ENCODE peak calls at places on chromosomes 12 and 14, in eight cellular contexts. One of them, this sample, is unnamed.

GRCh38 chr12:42426733-42427132 is 100.8 kb downstream of the PPHLN1 start:
- DNase-seq in osteoblast: peak; percentile 48
- DNase-seq in gastrocnemius medialis: no peak
- DNase-seq in foreskin keratinocyte: peak; percentile 77
- DNase-seq in CD4-positive, alpha-beta T cell: no peak
- DNase-seq in colonic mucosa: no peak
- DNase-seq in tibial artery: no peak
- DNase-seq in lung: no peak
- DNase-seq in this sample: peak; percentile 78

GRCh38 chr12:4720637-4720995 is 416 bp downstream of the GALNT8 start:
- DNase-seq in foreskin keratinocyte: no peak
- DNase-seq in gastrocnemius medialis: no peak
- DNase-seq in lung: no peak
- DNase-seq in CD4-positive, alpha-beta T cell: no peak
- DNase-seq in colonic mucosa: peak; percentile 59
- DNase-seq in tibial artery: no peak
- DNase-seq in osteoblast: no peak
- DNase-seq in this sample: no peak

GRCh38 chr12:21941522-21942376 is 523 bp upstream of the ABCC9 start:
- DNase-seq in lung: peak; percentile 51
- DNase-seq in foreskin keratinocyte: no peak
- DNase-seq in tibial artery: peak; percentile 58
- DNase-seq in osteoblast: peak; percentile 84
- DNase-seq in colonic mucosa: peak; percentile 41
- DNase-seq in CD4-positive, alpha-beta T cell: no peak
- DNase-seq in gastrocnemius medialis: peak; percentile 68
- DNase-seq in this sample: no peak

GRCh38 chr14:68952544-68953535 is 26.3 kb downstream of the ACTN1 start:
- DNase-seq in foreskin keratinocyte: peak; percentile 54
- DNase-seq in tibial artery: no peak
- DNase-seq in gastrocnemius medialis: no peak
- DNase-seq in CD4-positive, alpha-beta T cell: no peak
- DNase-seq in colonic mucosa: no peak
- DNase-seq in lung: no peak
- DNase-seq in osteoblast: no peak
- DNase-seq in this sample: no peak

GRCh38 chr14:67532606-67532997 is 488 bp upstream of the PLEKHH1 start:
- DNase-seq in tibial artery: no peak
- DNase-seq in osteoblast: no peak
- DNase-seq in foreskin keratinocyte: no peak
- DNase-seq in CD4-positive, alpha-beta T cell: no peak
- DNase-seq in lung: no peak
- DNase-seq in colonic mucosa: no peak
- DNase-seq in gastrocnemius medialis: no peak
- DNase-seq in this sample: no peak

GRCh38 chr12:45730842-45731336 is 1.4 kb downstream of the ARID2 start:
- DNase-seq in colonic mucosa: peak; percentile 37
- DNase-seq in CD4-positive, alpha-beta T cell: peak; percentile 7
- DNase-seq in lung: no peak
- DNase-seq in gastrocnemius medialis: no peak
- DNase-seq in osteoblast: peak; percentile 15
- DNase-seq in foreskin keratinocyte: no peak
- DNase-seq in tibial artery: no peak
- DNase-seq in this sample: peak; percentile 3

GRCh38 chr12:5220835-5221234 is 177.2 kb downstream of the KCNA5 start:
- DNase-seq in osteoblast: no peak
- DNase-seq in lung: no peak
- DNase-seq in CD4-positive, alpha-beta T cell: no peak
- DNase-seq in colonic mucosa: no peak
- DNase-seq in gastrocnemius medialis: no peak
- DNase-seq in foreskin keratinocyte: peak; percentile 26
- DNase-seq in tibial artery: no peak
- DNase-seq in this sample: no peak

GRCh38 chr12:41368006-41368405 is 179.9 kb downstream of the PDZRN4 start:
- DNase-seq in lung: no peak
- DNase-seq in colonic mucosa: no peak
- DNase-seq in tibial artery: no peak
- DNase-seq in CD4-positive, alpha-beta T cell: no peak
- DNase-seq in osteoblast: no peak
- DNase-seq in foreskin keratinocyte: peak; percentile 0
- DNase-seq in gastrocnemius medialis: no peak
- DNase-seq in this sample: no peak

GRCh38 chr14:67133595-67134441 is 55.4 kb upstream of the GARIN2 start:
- DNase-seq in foreskin keratinocyte: no peak
- DNase-seq in lung: no peak
- DNase-seq in osteoblast: no peak
- DNase-seq in gastrocnemius medialis: no peak
- DNase-seq in CD4-positive, alpha-beta T cell: no peak
- DNase-seq in colonic mucosa: no peak
- DNase-seq in tibial artery: no peak
- DNase-seq in this sample: no peak

GRCh38 chr12:67515679-67516363 is 132.7 kb upstream of the DYRK2 start:
- DNase-seq in colonic mucosa: peak; percentile 55
- DNase-seq in osteoblast: no peak
- DNase-seq in tibial artery: no peak
- DNase-seq in gastrocnemius medialis: peak; percentile 22
- DNase-seq in foreskin keratinocyte: no peak
- DNase-seq in CD4-positive, alpha-beta T cell: peak; percentile 6
- DNase-seq in lung: no peak
- DNase-seq in this sample: no peak

GRCh38 chr12:113587720-113588119 is 116.0 kb upstream of the LHX5 start:
- DNase-seq in colonic mucosa: no peak
- DNase-seq in tibial artery: no peak
- DNase-seq in gastrocnemius medialis: no peak
- DNase-seq in lung: no peak
- DNase-seq in foreskin keratinocyte: no peak
- DNase-seq in osteoblast: no peak
- DNase-seq in CD4-positive, alpha-beta T cell: no peak
- DNase-seq in this sample: no peak

GRCh38 chr14:91270188-91270587 is 25.7 kb upstream of the GPR68 start:
- DNase-seq in lung: no peak
- DNase-seq in CD4-positive, alpha-beta T cell: no peak
- DNase-seq in colonic mucosa: no peak
- DNase-seq in tibial artery: no peak
- DNase-seq in gastrocnemius medialis: no peak
- DNase-seq in osteoblast: no peak
- DNase-seq in foreskin keratinocyte: no peak
- DNase-seq in this sample: no peak

GRCh38 chr12:64674367-64674922 is 64.2 kb downstream of the RASSF3 start:
- DNase-seq in colonic mucosa: no peak
- DNase-seq in CD4-positive, alpha-beta T cell: peak; percentile 67
- DNase-seq in osteoblast: no peak
- DNase-seq in lung: no peak
- DNase-seq in foreskin keratinocyte: no peak
- DNase-seq in tibial artery: no peak
- DNase-seq in gastrocnemius medialis: no peak
- DNase-seq in this sample: no peak

GRCh38 chr14:63677891-63678379 is 36.3 kb upstream of the WDR89 start:
- DNase-seq in foreskin keratinocyte: peak; percentile 96
- DNase-seq in CD4-positive, alpha-beta T cell: no peak
- DNase-seq in osteoblast: peak; percentile 53
- DNase-seq in tibial artery: no peak
- DNase-seq in colonic mucosa: no peak
- DNase-seq in lung: no peak
- DNase-seq in gastrocnemius medialis: no peak
- DNase-seq in this sample: peak; percentile 24

GRCh38 chr14:59484611-59485174 is 376 bp downstream of the JKAMP start:
- DNase-seq in gastrocnemius medialis: no peak
- DNase-seq in foreskin keratinocyte: no peak
- DNase-seq in CD4-positive, alpha-beta T cell: no peak
- DNase-seq in colonic mucosa: no peak
- DNase-seq in lung: no peak
- DNase-seq in tibial artery: no peak
- DNase-seq in osteoblast: no peak
- DNase-seq in this sample: no peak

GRCh38 chr12:47441490-47441889 is 264.3 kb downstream of the RPAP3 start:
- DNase-seq in colonic mucosa: no peak
- DNase-seq in osteoblast: no peak
- DNase-seq in lung: no peak
- DNase-seq in tibial artery: no peak
- DNase-seq in CD4-positive, alpha-beta T cell: no peak
- DNase-seq in foreskin keratinocyte: no peak
- DNase-seq in gastrocnemius medialis: no peak
- DNase-seq in this sample: no peak

GRCh38 chr12:116294464-116295002 is 17.0 kb upstream of the MED13L start:
- DNase-seq in gastrocnemius medialis: no peak
- DNase-seq in osteoblast: no peak
- DNase-seq in colonic mucosa: no peak
- DNase-seq in tibial artery: no peak
- DNase-seq in lung: no peak
- DNase-seq in CD4-positive, alpha-beta T cell: no peak
- DNase-seq in foreskin keratinocyte: no peak
- DNase-seq in this sample: no peak

GRCh38 chr12:104976703-104977102 is 9.4 kb upstream of the NOPCHAP1 start:
- DNase-seq in gastrocnemius medialis: no peak
- DNase-seq in colonic mucosa: no peak
- DNase-seq in tibial artery: no peak
- DNase-seq in osteoblast: no peak
- DNase-seq in foreskin keratinocyte: no peak
- DNase-seq in lung: no peak
- DNase-seq in CD4-positive, alpha-beta T cell: no peak
- DNase-seq in this sample: no peak
- TF ChIP-seq CTCF in gastrocnemius medialis: no peak
- TF ChIP-seq CTCF in colonic mucosa: no peak
- TF ChIP-seq CTCF in tibial artery: no peak
- TF ChIP-seq CTCF in osteoblast: no peak
- TF ChIP-seq CTCF in foreskin keratinocyte: peak; percentile 20
- TF ChIP-seq CTCF in lung: no peak
- TF ChIP-seq CTCF in CD4-positive, alpha-beta T cell: no peak
- TF ChIP-seq CTCF in this sample: no peak

GRCh38 chr14:93049867-93050331 is 65.8 kb downstream of the ITPK1 start:
- DNase-seq in osteoblast: peak; percentile 68
- DNase-seq in tibial artery: no peak
- DNase-seq in foreskin keratinocyte: no peak
- DNase-seq in CD4-positive, alpha-beta T cell: no peak
- DNase-seq in lung: no peak
- DNase-seq in gastrocnemius medialis: peak; percentile 64
- DNase-seq in colonic mucosa: no peak
- DNase-seq in this sample: no peak

GRCh38 chr14:93049295-93049694 is 66.4 kb downstream of the ITPK1 start:
- DNase-seq in lung: no peak
- DNase-seq in osteoblast: no peak
- DNase-seq in CD4-positive, alpha-beta T cell: no peak
- DNase-seq in foreskin keratinocyte: no peak
- DNase-seq in colonic mucosa: peak; percentile 87
- DNase-seq in gastrocnemius medialis: no peak
- DNase-seq in tibial artery: no peak
- DNase-seq in this sample: no peak

GRCh38 chr14:93047187-93047586 is 68.5 kb downstream of the ITPK1 start:
- DNase-seq in gastrocnemius medialis: no peak
- DNase-seq in tibial artery: no peak
- DNase-seq in colonic mucosa: no peak
- DNase-seq in CD4-positive, alpha-beta T cell: no peak
- DNase-seq in foreskin keratinocyte: no peak
- DNase-seq in lung: no peak
- DNase-seq in osteoblast: peak; percentile 3
- DNase-seq in this sample: no peak

GRCh38 chr14:93047661-93048060 is 68.1 kb downstream of the ITPK1 start:
- DNase-seq in foreskin keratinocyte: no peak
- DNase-seq in lung: no peak
- DNase-seq in osteoblast: peak; percentile 66
- DNase-seq in colonic mucosa: no peak
- DNase-seq in CD4-positive, alpha-beta T cell: no peak
- DNase-seq in tibial artery: peak; percentile 60
- DNase-seq in gastrocnemius medialis: peak; percentile 63
- DNase-seq in this sample: no peak

GRCh38 chr14:93048843-93049242 is 66.9 kb downstream of the ITPK1 start:
- DNase-seq in tibial artery: no peak
- DNase-seq in gastrocnemius medialis: no peak
- DNase-seq in foreskin keratinocyte: no peak
- DNase-seq in osteoblast: peak; percentile 35
- DNase-seq in CD4-positive, alpha-beta T cell: no peak
- DNase-seq in lung: no peak
- DNase-seq in colonic mucosa: no peak
- DNase-seq in this sample: no peak
- H3K27ac ChIP-seq in tibial artery: peak overlapping the region; percentile 54
- H3K27ac ChIP-seq in gastrocnemius medialis: no peak overlapping the region
- H3K27ac ChIP-seq in foreskin keratinocyte: no peak overlapping the region
- H3K27ac ChIP-seq in osteoblast: no peak overlapping the region
- H3K27ac ChIP-seq in CD4-positive, alpha-beta T cell: no peak overlapping the region
- H3K27ac ChIP-seq in lung: no peak overlapping the region
- H3K27ac ChIP-seq in colonic mucosa: peak overlapping the region; percentile 90
- H3K27ac ChIP-seq in this sample: peak overlapping the region; percentile 68

DNA sequence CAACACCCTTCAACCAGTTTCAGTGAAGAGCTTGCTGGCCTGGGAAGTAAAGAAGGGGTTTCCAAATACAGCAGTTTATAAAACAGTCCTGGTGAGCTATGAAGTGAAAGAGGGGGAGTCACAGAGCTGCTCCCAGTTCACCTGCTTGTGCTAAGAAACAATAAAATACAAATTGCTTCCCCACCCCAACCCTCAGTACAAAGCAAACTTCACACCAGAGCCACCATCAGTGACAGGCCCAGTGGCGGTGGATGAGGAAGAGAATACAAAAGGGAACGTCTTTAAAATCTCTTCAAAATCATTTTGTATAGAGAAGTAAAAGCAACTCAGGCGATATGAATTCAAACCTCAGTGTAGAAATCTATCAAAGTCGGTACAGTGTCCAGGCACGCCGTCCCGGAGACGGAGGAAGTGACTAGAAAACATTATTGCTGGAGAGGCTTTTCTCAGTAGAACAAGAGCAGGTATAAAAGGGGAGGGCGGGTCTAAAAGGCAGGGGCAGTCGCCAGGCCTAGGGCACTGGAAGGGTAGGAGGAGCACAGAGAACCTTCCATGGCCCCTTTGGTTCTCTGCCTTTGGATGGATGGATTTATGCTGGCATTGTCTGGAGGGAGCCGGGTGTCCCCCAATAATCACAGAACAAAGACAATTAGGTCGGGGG is 10.5 kb upstream of the RPLP0 start:
- DNase-seq in tibial artery: no peak
- DNase-seq in colonic mucosa: no peak
- DNase-seq in foreskin keratinocyte: peak; percentile 13
- DNase-seq in gastrocnemius medialis: no peak
- DNase-seq in CD4-positive, alpha-beta T cell: no peak
- DNase-seq in lung: no peak
- DNase-seq in osteoblast: peak; percentile 65
- DNase-seq in this sample: no peak
- TF ChIP-seq CTCF in tibial artery: no peak
- TF ChIP-seq CTCF in colonic mucosa: no peak
- TF ChIP-seq CTCF in foreskin keratinocyte: no peak
- TF ChIP-seq CTCF in gastrocnemius medialis: no peak
- TF ChIP-seq CTCF in CD4-positive, alpha-beta T cell: no peak
- TF ChIP-seq CTCF in lung: no peak
- TF ChIP-seq CTCF in osteoblast: no peak
- TF ChIP-seq CTCF in this sample: no peak

GRCh38 chr12:107057071-107057834 is 36.1 kb downstream of the CRY1 start:
- DNase-seq in lung: no peak
- DNase-seq in colonic mucosa: no peak
- DNase-seq in osteoblast: peak; percentile 85
- DNase-seq in gastrocnemius medialis: no peak
- DNase-seq in foreskin keratinocyte: peak; percentile 63
- DNase-seq in CD4-positive, alpha-beta T cell: no peak
- DNase-seq in tibial artery: no peak
- DNase-seq in this sample: peak; percentile 50
- H3K27ac ChIP-seq in lung: no peak overlapping the region
- H3K27ac ChIP-seq in colonic mucosa: no peak overlapping the region
- H3K27ac ChIP-seq in osteoblast: peak overlapping the region; percentile 15
- H3K27ac ChIP-seq in gastrocnemius medialis: no peak overlapping the region
- H3K27ac ChIP-seq in foreskin keratinocyte: no peak overlapping the region
- H3K27ac ChIP-seq in CD4-positive, alpha-beta T cell: no peak overlapping the region
- H3K27ac ChIP-seq in tibial artery: no peak overlapping the region
- H3K27ac ChIP-seq in this sample: no peak overlapping the region

This sample was measured in RWPE1.